ENCODE peak calls at places on chromosomes 6 and 20, in eight cellular contexts. One of them, this sample, is unnamed.

GRCh38 chr6:79640146-79641111 is 9.3 kb downstream of the SH3BGRL2 start:
- ATAC-seq in CD4-positive, alpha-beta T cell: no peak
- ATAC-seq in right cardiac atrium: no peak
- ATAC-seq in CD4-positive, CD25-positive, alpha-beta regulatory T cell: no peak
- ATAC-seq in Right ventricle myocardium superior: peak; percentile 36
- ATAC-seq in activated T-cell treated with anti-CD3 and anti-CD28 coated beads, Interleukin-2, amount 50 U/mL, for 4 hours: no peak
- ATAC-seq in activated B cell treated with CpG ODN at 0.5 μM for 24 hours: no peak
- ATAC-seq in foreskin keratinocyte: no peak
- ATAC-seq in this sample: peak; percentile 80

GRCh38 chr6:79676785-79677736 is 45.9 kb downstream of the SH3BGRL2 start:
- ATAC-seq in CD4-positive, alpha-beta T cell: no peak
- ATAC-seq in right cardiac atrium: peak; percentile 41
- ATAC-seq in CD4-positive, CD25-positive, alpha-beta regulatory T cell: no peak
- ATAC-seq in Right ventricle myocardium superior: no peak
- ATAC-seq in activated T-cell treated with anti-CD3 and anti-CD28 coated beads, Interleukin-2, amount 50 U/mL, for 4 hours: no peak
- ATAC-seq in activated B cell treated with CpG ODN at 0.5 μM for 24 hours: no peak
- ATAC-seq in foreskin keratinocyte: no peak
- ATAC-seq in this sample: no peak

GRCh38 chr6:36346486-36346885 is 9.8 kb upstream of the BNIP5 start:
- ATAC-seq in CD4-positive, alpha-beta T cell: no peak
- ATAC-seq in right cardiac atrium: no peak
- ATAC-seq in CD4-positive, CD25-positive, alpha-beta regulatory T cell: no peak
- ATAC-seq in Right ventricle myocardium superior: no peak
- ATAC-seq in activated T-cell treated with anti-CD3 and anti-CD28 coated beads, Interleukin-2, amount 50 U/mL, for 4 hours: no peak
- ATAC-seq in activated B cell treated with CpG ODN at 0.5 μM for 24 hours: no peak
- ATAC-seq in foreskin keratinocyte: no peak
- ATAC-seq in this sample: no peak

GRCh38 chr20:602357-602970 is 7.6 kb downstream of the TCF15 start:
- ATAC-seq in CD4-positive, alpha-beta T cell: no peak
- ATAC-seq in right cardiac atrium: peak; percentile 87
- ATAC-seq in CD4-positive, CD25-positive, alpha-beta regulatory T cell: no peak
- ATAC-seq in Right ventricle myocardium superior: peak; percentile 74
- ATAC-seq in activated T-cell treated with anti-CD3 and anti-CD28 coated beads, Interleukin-2, amount 50 U/mL, for 4 hours: no peak
- ATAC-seq in activated B cell treated with CpG ODN at 0.5 μM for 24 hours: no peak
- ATAC-seq in foreskin keratinocyte: no peak
- ATAC-seq in this sample: no peak

GRCh38 chr6:127877231-127877630 is 23.6 kb downstream of the THEMIS start:
- ATAC-seq in CD4-positive, alpha-beta T cell: no peak
- ATAC-seq in right cardiac atrium: no peak
- ATAC-seq in CD4-positive, CD25-positive, alpha-beta regulatory T cell: no peak
- ATAC-seq in Right ventricle myocardium superior: no peak
- ATAC-seq in activated T-cell treated with anti-CD3 and anti-CD28 coated beads, Interleukin-2, amount 50 U/mL, for 4 hours: peak; percentile 86
- ATAC-seq in activated B cell treated with CpG ODN at 0.5 μM for 24 hours: no peak
- ATAC-seq in foreskin keratinocyte: no peak
- ATAC-seq in this sample: no peak

GRCh38 chr20:3307078-3307477 is 68.1 kb upstream of the SLC4A11 start:
- ATAC-seq in CD4-positive, alpha-beta T cell: no peak
- ATAC-seq in right cardiac atrium: no peak
- ATAC-seq in CD4-positive, CD25-positive, alpha-beta regulatory T cell: no peak
- ATAC-seq in Right ventricle myocardium superior: peak; percentile 52
- ATAC-seq in activated T-cell treated with anti-CD3 and anti-CD28 coated beads, Interleukin-2, amount 50 U/mL, for 4 hours: no peak
- ATAC-seq in activated B cell treated with CpG ODN at 0.5 μM for 24 hours: no peak
- ATAC-seq in foreskin keratinocyte: no peak
- ATAC-seq in this sample: no peak

GRCh38 chr6:146598785-146599405 is at the start of gene ADGB:
- ATAC-seq in CD4-positive, alpha-beta T cell: no peak
- ATAC-seq in right cardiac atrium: peak; percentile 95
- ATAC-seq in CD4-positive, CD25-positive, alpha-beta regulatory T cell: no peak
- ATAC-seq in Right ventricle myocardium superior: peak; percentile 91
- ATAC-seq in activated T-cell treated with anti-CD3 and anti-CD28 coated beads, Interleukin-2, amount 50 U/mL, for 4 hours: no peak
- ATAC-seq in activated B cell treated with CpG ODN at 0.5 μM for 24 hours: no peak
- ATAC-seq in foreskin keratinocyte: peak; percentile 95
- ATAC-seq in this sample: peak; percentile 99

GRCh38 chr6:2181567-2181966 is 63.8 kb downstream of the GMDS start:
- ATAC-seq in CD4-positive, alpha-beta T cell: no peak
- ATAC-seq in right cardiac atrium: no peak
- ATAC-seq in CD4-positive, CD25-positive, alpha-beta regulatory T cell: no peak
- ATAC-seq in Right ventricle myocardium superior: no peak
- ATAC-seq in activated T-cell treated with anti-CD3 and anti-CD28 coated beads, Interleukin-2, amount 50 U/mL, for 4 hours: peak; percentile 21
- ATAC-seq in activated B cell treated with CpG ODN at 0.5 μM for 24 hours: no peak
- ATAC-seq in foreskin keratinocyte: no peak
- ATAC-seq in this sample: no peak

GRCh38 chr20:2693286-2693995 is 861 bp downstream of the EBF4 start:
- ATAC-seq in CD4-positive, alpha-beta T cell: peak; percentile 72
- ATAC-seq in right cardiac atrium: peak; percentile 56
- ATAC-seq in CD4-positive, CD25-positive, alpha-beta regulatory T cell: peak; percentile 42
- ATAC-seq in Right ventricle myocardium superior: peak; percentile 46
- ATAC-seq in activated T-cell treated with anti-CD3 and anti-CD28 coated beads, Interleukin-2, amount 50 U/mL, for 4 hours: peak; percentile 55
- ATAC-seq in activated B cell treated with CpG ODN at 0.5 μM for 24 hours: peak; percentile 67
- ATAC-seq in foreskin keratinocyte: peak; percentile 22
- ATAC-seq in this sample: peak; percentile 58

GRCh38 chr6:154161689-154162088 is 122.6 kb downstream of the OPRM1 start:
- ATAC-seq in CD4-positive, alpha-beta T cell: no peak
- ATAC-seq in right cardiac atrium: no peak
- ATAC-seq in CD4-positive, CD25-positive, alpha-beta regulatory T cell: no peak
- ATAC-seq in Right ventricle myocardium superior: peak; percentile 29
- ATAC-seq in activated T-cell treated with anti-CD3 and anti-CD28 coated beads, Interleukin-2, amount 50 U/mL, for 4 hours: peak; percentile 61
- ATAC-seq in activated B cell treated with CpG ODN at 0.5 μM for 24 hours: no peak
- ATAC-seq in foreskin keratinocyte: no peak
- ATAC-seq in this sample: no peak